ENCODE peak calls at places on chromosome 1, in nine cellular contexts. E is colonic mucosa, K is BE2C, J is mesothelial cell of epicardium, W is Calu3, P is body of pancreas, S is NCI-H774, I is Right ventricle myocardium superior, C is heart left ventricle. Q is an unnamed sample.

GRCh38 chr1:93844262-93845045 is 34.6 kb downstream of the DNTTIP2 start:
- DNase-seq in E (peak), K (peak), J (no peak), W (peak), P (peak), S (peak), I (no peak), C (peak), Q (peak)

GRCh38 chr1:119766374-119766794 is 2.3 kb downstream of the HMGCS2 start:
- DNase-seq in E (peak), K (no peak), J (no peak), W (no peak), P (no peak), S (no peak), I (no peak), C (no peak), Q (no peak)

GRCh38 chr1:163171826-163172225 is 30.9 kb downstream of the RGS5 start:
- DNase-seq in E (no peak), K (no peak), J (no peak), W (no peak), P (no peak), S (no peak), I (no peak), C (no peak), Q (peak)

GRCh38 chr1:237873487-237873927 is 17.2 kb downstream of the ZP4 start:
- DNase-seq in E (no peak), K (no peak), J (no peak), W (peak), P (no peak), S (no peak), I (no peak), C (no peak), Q (peak)

GRCh38 chr1:112532074-112532473 is 23.3 kb downstream of the WNT2B start:
- DNase-seq in E (no peak), K (no peak), J (no peak), W (no peak), P (no peak), S (no peak), I (no peak), C (no peak), Q (no peak)

GRCh38 chr1:102891868-102892625 is 216.3 kb downstream of the COL11A1 start:
- DNase-seq in E (no peak), K (no peak), J (no peak), W (no peak), P (no peak), S (no peak), I (no peak), C (no peak), Q (no peak)

GRCh38 chr1:180975551-180975950 is 47.1 kb downstream of the STX6 start:
- DNase-seq in E (no peak), K (no peak), J (no peak), W (no peak), P (no peak), S (no peak), I (no peak), C (no peak), Q (no peak)

GRCh38 chr1:174021611-174022079 is 512 bp downstream of the RC3H1 start:
- DNase-seq in E (peak), K (peak), J (peak), W (peak), P (peak), S (peak), I (peak), C (peak), Q (peak)

GRCh38 chr1:226444901-226445300 is 37.0 kb upstream of the PARP1 start:
- DNase-seq in E (peak), K (no peak), J (no peak), W (no peak), P (no peak), S (no peak), I (no peak), C (no peak), Q (peak)

GRCh38 chr1:169466259-169467230 is 19.2 kb downstream of the SLC19A2 start:
- DNase-seq in E (no peak), K (peak), J (no peak), W (peak), P (peak), S (no peak), I (no peak), C (no peak), Q (peak)

GRCh38 chr1:65995326-65995725 is 202.6 kb downstream of the PDE4B start:
- DNase-seq in E (no peak), K (no peak), J (no peak), W (no peak), P (no peak), S (no peak), I (no peak), C (no peak), Q (no peak)

GRCh38 chr1:225447001-225447615 is 19.3 kb upstream of the LBR start:
- DNase-seq in E (no peak), K (no peak), J (no peak), W (no peak), P (no peak), S (no peak), I (no peak), C (no peak), Q (peak)

GRCh38 chr1:175540928-175541645 is 202.3 kb downstream of the TNR start:
- DNase-seq in E (no peak), K (no peak), J (no peak), W (no peak), P (no peak), S (no peak), I (no peak), C (no peak), Q (no peak)

GRCh38 chr1:199041173-199041914 is 402.5 kb downstream of the PTPRC start:
- DNase-seq in E (no peak), K (no peak), J (no peak), W (no peak), P (no peak), S (no peak), I (no peak), C (no peak), Q (no peak)

GRCh38 chr1:44642925-44643324 is 31.4 kb downstream of the TMEM53 start:
- DNase-seq in E (no peak), K (no peak), J (no peak), W (no peak), P (no peak), S (no peak), I (no peak), C (no peak), Q (peak)

GRCh38 chr1:21896652-21897532 is 40.2 kb downstream of the HSPG2 start:
- DNase-seq in E (peak), K (no peak), J (no peak), W (no peak), P (no peak), S (no peak), I (peak), C (peak), Q (peak)

GRCh38 chr1:119141020-119141424 is 569 bp upstream of the WARS2 start:
- DNase-seq in E (peak), K (peak), J (no peak), W (peak), P (peak), S (no peak), I (peak), C (peak), Q (peak)

GRCh38 chr1:155006601-155007101 is 4.0 kb downstream of the ZBTB7B start:
- DNase-seq in E (no peak), K (no peak), J (no peak), W (no peak), P (no peak), S (no peak), I (peak), C (no peak), Q (peak)

GRCh38 chr1:67807282-67807681 is 26.0 kb downstream of the GNG12 start:
- DNase-seq in E (no peak), K (no peak), J (no peak), W (no peak), P (no peak), S (no peak), I (no peak), C (no peak), Q (no peak)

GRCh38 chr1:63615809-63616420 is 22.7 kb downstream of the PGM1 start:
- DNase-seq in E (peak), K (peak), J (peak), W (peak), P (peak), S (peak), I (no peak), C (peak), Q (peak)

GRCh38 chr1:92298573-92299476 is at the start of the genes GLMN and RPAP2:
- DNase-seq in E (peak), K (peak), J (peak), W (peak), P (peak), S (peak), I (peak), C (peak), Q (peak)

Q was measured in NCI-H69.